ENCODE peak calls at places on chromosomes 5 and 9, in four cellular contexts. Y is tibial artery, M is GM12878, H is upper lobe of left lung. T is an unnamed sample. For H3K36me3, the result is how much of the 10 kb centered on the place peaks cover.

GRCh38 chr9:34982352-34982751 is 7.2 kb upstream of the DNAJB5 start:
- DNase-seq in Y (peak), H (no peak), M (no peak), T (no peak)

GRCh38 chr9:137317021-137317978 is 15.2 kb upstream of the NRARP start:
- DNase-seq in M (no peak), Y (peak), H (no peak), T (peak)

GRCh38 chr9:19119241-19119640 is 8.1 kb downstream of the PLIN2 start:
- DNase-seq in M (no peak), H (no peak), Y (no peak), T (no peak)

GRCh38 chr9:94945191-94946144 is 219.0 kb downstream of the AOPEP start:
- DNase-seq in M (no peak), H (no peak), Y (peak), T (peak)

GRCh38 chr5:168328804-168329203 is 37.4 kb downstream of the WWC1 start:
- DNase-seq in H (peak), Y (peak), M (peak), T (no peak)

GRCh38 chr5:4581289-4581688 is 558.8 kb upstream of the ADAMTS16 start:
- DNase-seq in Y (no peak), M (no peak), H (no peak), T (no peak)

GRCh38 chr5:77449981-77450380 is 42.1 kb downstream of the WDR41 start:
- DNase-seq in Y (no peak), M (no peak), H (no peak), T (no peak)

GRCh38 chr9:6873862-6874261 is 116.1 kb downstream of the KDM4C start:
- DNase-seq in H (no peak), Y (no peak), M (no peak), T (no peak)

GRCh38 chr9:136900988-136901515 is 14.7 kb downstream of the TRAF2 start:
- DNase-seq in Y (no peak), M (no peak), H (peak), T (no peak)

GRCh38 chr9:81231011-81231410 is 458.3 kb downstream of the TLE1 start:
- DNase-seq in M (no peak), H (no peak), Y (no peak), T (no peak)

GRCh38 chr5:153534102-153534501 is 43.6 kb downstream of the GRIA1 start:
- DNase-seq in Y (no peak), H (no peak), M (no peak), T (no peak)

GRCh38 chr9:89497978-89498844 is at the start of gene SEMA4D:
- DNase-seq in Y (peak), M (no peak), H (peak), T (peak)

GRCh38 chr9:135962696-135963307 is 1.6 kb upstream of the UBAC1 start:
- DNase-seq in M (no peak), Y (no peak), H (no peak), T (no peak)

GRCh38 chr5:148347706-148348105 is 12.3 kb downstream of the SPINK9 start:
- DNase-seq in Y (no peak), M (no peak), H (no peak), T (no peak)

GRCh38 chr9:84493284-84493947 is 152.9 kb upstream of the SLC28A3 start:
- DNase-seq in M (no peak), H (no peak), Y (no peak), T (no peak)

GRCh38 chr9:104795082-104795481 is 31.2 kb downstream of the NIPSNAP3B start:
- DNase-seq in M (no peak), Y (no peak), H (no peak), T (no peak)

DNA sequence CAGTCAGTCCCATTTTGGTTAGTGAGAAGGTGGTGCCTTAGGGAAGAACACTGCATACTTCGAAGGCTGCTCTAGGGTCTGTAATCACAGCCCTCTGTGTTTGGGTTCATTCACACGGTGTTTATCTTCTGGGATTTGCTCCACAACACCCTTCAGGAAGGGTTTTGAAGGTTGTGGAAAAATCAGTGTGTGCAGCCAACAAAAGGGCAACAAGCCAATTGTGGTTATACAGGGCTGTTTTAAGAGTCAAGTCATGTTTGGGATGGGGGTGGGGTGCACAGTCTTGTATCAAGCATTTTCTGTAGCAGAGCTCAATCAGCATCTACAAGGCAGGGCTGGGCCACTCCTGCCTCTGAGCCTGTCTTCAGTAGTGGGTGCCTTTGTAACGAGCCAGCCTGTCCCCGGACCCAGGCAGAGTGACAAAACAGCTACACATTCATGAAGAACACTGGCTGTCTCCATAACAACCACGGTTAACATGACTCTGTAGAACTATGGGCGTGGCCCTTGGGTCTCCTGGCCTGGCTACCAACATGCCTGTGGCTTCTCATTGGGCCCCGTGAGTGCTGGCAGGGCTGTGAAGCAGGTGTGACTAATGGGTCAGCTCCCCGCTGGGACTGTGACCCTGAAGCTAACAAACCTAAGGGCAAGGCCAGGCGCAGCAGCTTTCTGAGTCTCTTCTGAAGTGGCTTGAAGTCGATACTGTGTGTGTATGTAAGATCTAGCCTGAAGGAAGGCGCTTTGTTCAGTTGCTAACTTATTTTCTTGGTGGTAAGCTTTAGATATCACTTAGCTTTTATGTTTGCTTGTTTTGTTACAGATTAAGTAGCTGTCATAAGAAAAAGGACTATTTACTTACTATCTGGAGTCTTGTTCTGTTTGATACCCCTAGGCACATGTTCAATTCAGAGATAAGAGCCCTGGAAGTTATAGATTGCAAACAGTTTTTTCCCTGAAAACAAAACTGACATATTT is 27.9 kb upstream of the GOLM1 start:
- DNase-seq in Y (no peak), H (peak), M (no peak), T (peak)
- H3K4me3 ChIP-seq in Y (no peak), H (no peak), M (no peak), T (no peak)

GRCh38 chr9:85943757-85944430 is 2.9 kb downstream of the NAA35 start:
- DNase-seq in H (no peak), M (no peak), Y (no peak), T (no peak)

GRCh38 chr9:85944672-85945071 is 3.7 kb downstream of the NAA35 start:
- DNase-seq in Y (no peak), M (no peak), H (no peak), T (no peak)

GRCh38 chr9:85949591-85950335 is 8.8 kb downstream of the NAA35 start:
- DNase-seq in H (no peak), M (no peak), Y (no peak), T (no peak)
- H3K36me3 ChIP-seq in H (under half), M (under half), Y (under half), T (under half)

GRCh38 chr5:66129184-66129583 is 14.9 kb upstream of the SREK1 start:
- DNase-seq in Y (no peak), H (no peak), M (no peak), T (no peak)
- H3K4me3 ChIP-seq in Y (no peak), H (no peak), M (no peak), T (no peak)

DNA sequence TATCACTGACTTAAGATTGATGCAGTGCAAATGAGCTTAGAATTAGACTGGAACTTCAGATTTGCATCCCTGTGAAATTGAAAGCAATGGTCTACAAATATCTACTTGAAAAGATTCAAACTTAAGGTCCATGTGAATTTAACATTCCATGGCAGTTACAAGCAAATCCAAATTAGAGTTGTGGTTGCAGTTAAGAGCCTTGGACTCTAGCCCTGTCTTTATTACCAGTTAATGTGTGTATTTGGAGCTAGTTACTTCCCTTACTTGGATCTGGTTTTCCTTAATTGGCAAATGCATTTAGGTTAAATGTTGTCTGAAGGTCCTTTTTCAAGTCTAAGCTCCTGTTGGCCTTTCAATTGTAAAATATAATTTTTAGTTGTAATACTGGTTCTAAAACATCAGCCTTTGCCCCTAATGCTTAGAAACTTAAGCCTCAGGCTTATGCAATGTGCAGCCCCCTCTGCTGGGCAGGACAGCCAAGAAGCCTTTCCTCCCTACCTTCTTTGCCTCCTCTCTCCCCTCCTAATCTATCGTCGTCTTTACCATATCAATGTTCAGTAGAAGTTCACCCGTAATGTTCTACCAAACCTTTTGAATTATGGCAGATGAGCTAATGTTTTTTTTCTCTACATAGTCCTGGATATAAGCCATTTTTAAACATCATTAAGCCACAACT is 59.5 kb downstream of the ERMP1 start:
- DNase-seq in H (no peak), Y (no peak), M (no peak), T (no peak)
- H3K36me3 ChIP-seq in H (half or more), Y (half or more), M (half or more), T (under half)

T was measured in ovary.